ENCODE peak calls at places on chromosome 12, in seven cellular contexts. L, R, S, H, E, J and X are unnamed samples.

GRCh38 chr12:56723889-56724659 is 1.0 kb downstream of the NACA start:
- DNase-seq in L (peak), R (no peak), H (no peak), J (peak), S (peak), E (no peak), X (peak)

GRCh38 chr12:93803408-93803807 is 126.2 kb downstream of the CRADD start:
- DNase-seq in E (peak), S (peak), L (peak), J (no peak), R (no peak), H (no peak), X (no peak)

GRCh38 chr12:19520646-19521045 is 81.4 kb downstream of the AEBP2 start:
- DNase-seq in R (no peak), J (no peak), L (no peak), E (no peak), S (no peak), H (no peak), X (no peak)

GRCh38 chr12:50785406-50785805 is 21.5 kb downstream of the ATF1 start:
- DNase-seq in S (no peak), H (no peak), E (no peak), R (no peak), J (no peak), L (no peak), X (no peak)

GRCh38 chr12:77685112-77685511 is 145.6 kb upstream of the NAV3 start:
- DNase-seq in J (peak), R (peak), L (peak), S (peak), E (peak), H (no peak), X (peak)

GRCh38 chr12:87384226-87384625 is 645.0 kb downstream of the C12orf50 start:
- DNase-seq in J (no peak), L (no peak), E (no peak), S (no peak), H (no peak), R (no peak), X (no peak)

GRCh38 chr12:31000751-31001150 is 72.9 kb upstream of the DDX11 start:
- DNase-seq in S (no peak), H (no peak), L (peak), E (no peak), J (no peak), R (no peak), X (no peak)

GRCh38 chr12:132428872-132429121 is 61.2 kb upstream of the FBRSL1 start:
- DNase-seq in H (no peak), J (no peak), E (no peak), S (no peak), R (no peak), L (no peak), X (no peak)

GRCh38 chr12:18752280-18752920 is 14.5 kb downstream of the CAPZA3 start:
- DNase-seq in R (no peak), E (peak), L (peak), S (peak), J (no peak), H (no peak), X (no peak)

GRCh38 chr12:12297201-12297830 is 30.5 kb upstream of the LRP6 start:
- DNase-seq in S (no peak), R (no peak), E (no peak), L (no peak), J (no peak), H (no peak), X (no peak)

GRCh38 chr12:11840350-11840749 is 190.9 kb downstream of the ETV6 start:
- DNase-seq in R (no peak), L (no peak), E (peak), S (no peak), H (no peak), J (no peak), X (no peak)

GRCh38 chr12:108772247-108772646 is 40.9 kb upstream of the CORO1C start:
- DNase-seq in S (no peak), J (no peak), L (no peak), R (no peak), E (no peak), H (no peak), X (peak)

GRCh38 chr12:23906329-23906728 is 43.1 kb downstream of the SOX5 start:
- DNase-seq in J (no peak), S (peak), R (no peak), H (no peak), E (no peak), L (peak), X (no peak)

GRCh38 chr12:129790331-129790730 is 113.5 kb downstream of the TMEM132D start:
- DNase-seq in R (no peak), L (no peak), S (no peak), H (no peak), E (no peak), J (no peak), X (no peak)

GRCh38 chr12:106957617-106958016 is 1.9 kb downstream of the TMEM263 start:
- DNase-seq in S (peak), E (no peak), L (peak), J (no peak), R (no peak), H (no peak), X (peak)

GRCh38 chr12:19527876-19528275 is 88.6 kb downstream of the AEBP2 start:
- DNase-seq in S (no peak), H (no peak), R (no peak), J (no peak), L (no peak), E (no peak), X (no peak)

GRCh38 chr12:100706029-100706428 is 88.5 kb upstream of the ANO4 start:
- DNase-seq in L (peak), H (no peak), R (no peak), S (peak), E (no peak), J (no peak), X (peak)

GRCh38 chr12:42326466-42327226 is 679 bp downstream of the PPHLN1 start:
- DNase-seq in H (no peak), L (peak), S (peak), E (peak), R (no peak), J (peak), X (peak)

GRCh38 chr12:67545298-67545697 is 103.2 kb upstream of the DYRK2 start:
- DNase-seq in L (no peak), E (no peak), S (no peak), J (no peak), R (no peak), H (no peak), X (no peak)

GRCh38 chr12:104353012-104353981 is 49.8 kb downstream of the EID3 start:
- DNase-seq in H (no peak), J (no peak), L (no peak), R (no peak), E (no peak), S (no peak), X (no peak)

GRCh38 chr12:49198431-49199155 is 9.7 kb upstream of the TUBA1A start:
- DNase-seq in S (peak), R (no peak), J (no peak), H (no peak), L (peak), E (no peak), X (no peak)

GRCh38 chr12:103962493-103962892 is 3.2 kb upstream of the TDG start:
- DNase-seq in J (no peak), H (no peak), R (no peak), L (no peak), E (no peak), S (no peak), X (peak)

GRCh38 chr12:123398177-123398916 is 14.4 kb downstream of the KMT5A start:
- DNase-seq in R (no peak), L (peak), H (no peak), J (peak), S (peak), E (no peak), X (no peak)

GRCh38 chr12:4120316-4120920 is 153.1 kb upstream of the CCND2 start:
- DNase-seq in R (no peak), L (no peak), E (no peak), J (no peak), S (no peak), H (no peak), X (no peak)

GRCh38 chr12:17301544-17301943 is 695.6 kb upstream of the LMO3 start:
- DNase-seq in S (no peak), R (no peak), H (no peak), E (no peak), L (no peak), J (no peak), X (no peak)

GRCh38 chr12:106248177-106248848 is 493 bp upstream of the CKAP4 start:
- DNase-seq in H (no peak), J (peak), E (peak), L (peak), R (no peak), S (peak), X (peak)

GRCh38 chr12:48349471-48349870 is 1.2 kb downstream of the ZNF641 start:
- DNase-seq in L (no peak), S (peak), H (no peak), E (no peak), J (no peak), R (no peak), X (no peak)

GRCh38 chr12:122874081-122874480 is 21.8 kb downstream of the VPS37B start:
- DNase-seq in J (no peak), H (no peak), S (no peak), E (peak), R (no peak), L (no peak), X (no peak)

GRCh38 chr12:108854453-108855283 is 2.7 kb downstream of the SSH1 start:
- DNase-seq in H (no peak), R (no peak), E (no peak), J (no peak), S (peak), L (peak), X (no peak)

GRCh38 chr12:46701356-46701755 is 124.4 kb downstream of the SLC38A4 start:
- DNase-seq in L (no peak), E (no peak), J (no peak), H (no peak), R (no peak), S (no peak), X (no peak)

GRCh38 chr12:21704847-21705246 is 47.2 kb upstream of the LDHB start:
- DNase-seq in S (no peak), J (no peak), H (no peak), L (no peak), R (no peak), E (no peak), X (no peak)

GRCh38 chr12:54371328-54372112 is 7.2 kb upstream of the GPR84 start:
- DNase-seq in E (no peak), J (peak), L (no peak), H (no peak), R (no peak), S (peak), X (no peak)

GRCh38 chr12:14326699-14327098 is 38.8 kb upstream of the ATF7IP start:
- DNase-seq in R (no peak), S (peak), E (no peak), H (no peak), J (no peak), L (no peak), X (no peak)

GRCh38 chr12:130813949-130814348 is 25.1 kb downstream of the STX2 start:
- DNase-seq in J (no peak), R (no peak), S (no peak), H (no peak), L (no peak), E (no peak), X (no peak)

GRCh38 chr12:64891629-64892028 is 67.2 kb downstream of the TBC1D30 start:
- DNase-seq in L (no peak), E (no peak), S (no peak), H (no peak), R (no peak), J (no peak), X (no peak)

GRCh38 chr12:27905285-27906126 is 67.0 kb downstream of the PTHLH start:
- DNase-seq in J (no peak), L (no peak), H (no peak), E (no peak), S (no peak), R (no peak), X (no peak)

GRCh38 chr12:92261071-92261470 is 115.4 kb upstream of the BTG1 start:
- DNase-seq in E (no peak), H (no peak), J (no peak), L (no peak), S (no peak), R (no peak), X (no peak)